ENCODE peak calls at places on chromosome 18, in ten cellular contexts. One of them, this sample, is unnamed.

GRCh38 chr18:12391487-12392136 is 14.6 kb upstream of the AFG3L2 start:
- DNase-seq in GM23338: peak; percentile 73
- DNase-seq in AG09319: peak; percentile 34
- DNase-seq in neural crest cell: peak; percentile 52
- DNase-seq in A549: peak; percentile 53
- DNase-seq in activated CD8-positive, alpha-beta T cell treated with anti-CD3 and anti-CD28 coated beads for 36 hours: peak; percentile 72
- DNase-seq in kidney: no peak
- DNase-seq in fibroblast of lung: peak; percentile 80
- DNase-seq in astrocyte of the cerebellum: peak; percentile 55
- DNase-seq in H9: no peak
- DNase-seq in this sample: peak; percentile 67

GRCh38 chr18:50749421-50749820 is 70.4 kb downstream of the MRO start:
- DNase-seq in GM23338: no peak
- DNase-seq in AG09319: no peak
- DNase-seq in neural crest cell: no peak
- DNase-seq in A549: no peak
- DNase-seq in activated CD8-positive, alpha-beta T cell treated with anti-CD3 and anti-CD28 coated beads for 36 hours: no peak
- DNase-seq in kidney: no peak
- DNase-seq in fibroblast of lung: no peak
- DNase-seq in astrocyte of the cerebellum: no peak
- DNase-seq in H9: no peak
- DNase-seq in this sample: no peak

GRCh38 chr18:32126538-32126937 is 34.9 kb downstream of the RNF138 start:
- DNase-seq in GM23338: no peak
- DNase-seq in AG09319: no peak
- DNase-seq in neural crest cell: no peak
- DNase-seq in A549: no peak
- DNase-seq in activated CD8-positive, alpha-beta T cell treated with anti-CD3 and anti-CD28 coated beads for 36 hours: no peak
- DNase-seq in kidney: no peak
- DNase-seq in fibroblast of lung: no peak
- DNase-seq in astrocyte of the cerebellum: no peak
- DNase-seq in H9: no peak
- DNase-seq in this sample: no peak

GRCh38 chr18:75810481-75810880 is 383.0 kb upstream of the SMIM21 start:
- DNase-seq in GM23338: no peak
- DNase-seq in AG09319: no peak
- DNase-seq in neural crest cell: no peak
- DNase-seq in A549: no peak
- DNase-seq in activated CD8-positive, alpha-beta T cell treated with anti-CD3 and anti-CD28 coated beads for 36 hours: no peak
- DNase-seq in kidney: no peak
- DNase-seq in fibroblast of lung: peak; percentile 1
- DNase-seq in astrocyte of the cerebellum: no peak
- DNase-seq in H9: no peak
- DNase-seq in this sample: no peak

GRCh38 chr18:46166261-46166970 is 62.2 kb downstream of the HAUS1 start:
- DNase-seq in GM23338: peak; percentile 81
- DNase-seq in AG09319: no peak
- DNase-seq in neural crest cell: no peak
- DNase-seq in A549: no peak
- DNase-seq in activated CD8-positive, alpha-beta T cell treated with anti-CD3 and anti-CD28 coated beads for 36 hours: no peak
- DNase-seq in kidney: no peak
- DNase-seq in fibroblast of lung: no peak
- DNase-seq in astrocyte of the cerebellum: no peak
- DNase-seq in H9: peak; percentile 52
- DNase-seq in this sample: no peak

GRCh38 chr18:13256444-13257305 is 38.1 kb downstream of the LDLRAD4 start:
- DNase-seq in GM23338: peak; percentile 54
- DNase-seq in AG09319: no peak
- DNase-seq in neural crest cell: no peak
- DNase-seq in A549: no peak
- DNase-seq in activated CD8-positive, alpha-beta T cell treated with anti-CD3 and anti-CD28 coated beads for 36 hours: no peak
- DNase-seq in kidney: no peak
- DNase-seq in fibroblast of lung: no peak
- DNase-seq in astrocyte of the cerebellum: no peak
- DNase-seq in H9: no peak
- DNase-seq in this sample: no peak

GRCh38 chr18:42310956-42311355 is 355.9 kb downstream of the PIK3C3 start:
- DNase-seq in GM23338: peak; percentile 7
- DNase-seq in AG09319: no peak
- DNase-seq in neural crest cell: no peak
- DNase-seq in A549: no peak
- DNase-seq in activated CD8-positive, alpha-beta T cell treated with anti-CD3 and anti-CD28 coated beads for 36 hours: no peak
- DNase-seq in kidney: no peak
- DNase-seq in fibroblast of lung: no peak
- DNase-seq in astrocyte of the cerebellum: no peak
- DNase-seq in H9: no peak
- DNase-seq in this sample: no peak

GRCh38 chr18:78407456-78407823 is 572.2 kb upstream of the SALL3 start:
- DNase-seq in GM23338: no peak
- DNase-seq in AG09319: no peak
- DNase-seq in neural crest cell: no peak
- DNase-seq in A549: no peak
- DNase-seq in activated CD8-positive, alpha-beta T cell treated with anti-CD3 and anti-CD28 coated beads for 36 hours: no peak
- DNase-seq in kidney: no peak
- DNase-seq in fibroblast of lung: no peak
- DNase-seq in astrocyte of the cerebellum: no peak
- DNase-seq in H9: no peak
- DNase-seq in this sample: no peak

GRCh38 chr18:67726882-67727281 is 210.4 kb upstream of the DSEL start:
- DNase-seq in GM23338: no peak
- DNase-seq in AG09319: no peak
- DNase-seq in neural crest cell: no peak
- DNase-seq in A549: no peak
- DNase-seq in activated CD8-positive, alpha-beta T cell treated with anti-CD3 and anti-CD28 coated beads for 36 hours: no peak
- DNase-seq in kidney: no peak
- DNase-seq in fibroblast of lung: no peak
- DNase-seq in astrocyte of the cerebellum: no peak
- DNase-seq in H9: no peak
- DNase-seq in this sample: no peak

GRCh38 chr18:69974365-69974764 is 26.7 kb upstream of the CD226 start:
- DNase-seq in GM23338: no peak
- DNase-seq in AG09319: no peak
- DNase-seq in neural crest cell: no peak
- DNase-seq in A549: no peak
- DNase-seq in activated CD8-positive, alpha-beta T cell treated with anti-CD3 and anti-CD28 coated beads for 36 hours: no peak
- DNase-seq in kidney: no peak
- DNase-seq in fibroblast of lung: peak; percentile 38
- DNase-seq in astrocyte of the cerebellum: no peak
- DNase-seq in H9: no peak
- DNase-seq in this sample: no peak

GRCh38 chr18:68448736-68449135 is 266.2 kb downstream of the TMX3 start:
- DNase-seq in GM23338: no peak
- DNase-seq in AG09319: peak; percentile 28
- DNase-seq in neural crest cell: no peak
- DNase-seq in A549: no peak
- DNase-seq in activated CD8-positive, alpha-beta T cell treated with anti-CD3 and anti-CD28 coated beads for 36 hours: no peak
- DNase-seq in kidney: no peak
- DNase-seq in fibroblast of lung: peak; percentile 74
- DNase-seq in astrocyte of the cerebellum: peak; percentile 40
- DNase-seq in H9: no peak
- DNase-seq in this sample: no peak

GRCh38 chr18:24677011-24677410 is 216.6 kb downstream of the HRH4 start:
- DNase-seq in GM23338: no peak
- DNase-seq in AG09319: peak; percentile 28
- DNase-seq in neural crest cell: no peak
- DNase-seq in A549: no peak
- DNase-seq in activated CD8-positive, alpha-beta T cell treated with anti-CD3 and anti-CD28 coated beads for 36 hours: no peak
- DNase-seq in kidney: no peak
- DNase-seq in fibroblast of lung: peak; percentile 50
- DNase-seq in astrocyte of the cerebellum: no peak
- DNase-seq in H9: no peak
- DNase-seq in this sample: no peak

GRCh38 chr18:24214144-24214543 is 75.3 kb downstream of the CABYR start:
- DNase-seq in GM23338: no peak
- DNase-seq in AG09319: no peak
- DNase-seq in neural crest cell: no peak
- DNase-seq in A549: no peak
- DNase-seq in activated CD8-positive, alpha-beta T cell treated with anti-CD3 and anti-CD28 coated beads for 36 hours: no peak
- DNase-seq in kidney: no peak
- DNase-seq in fibroblast of lung: no peak
- DNase-seq in astrocyte of the cerebellum: no peak
- DNase-seq in H9: no peak
- DNase-seq in this sample: no peak

GRCh38 chr18:54279477-54280205 is 10.3 kb downstream of the POLI start:
- DNase-seq in GM23338: no peak
- DNase-seq in AG09319: no peak
- DNase-seq in neural crest cell: no peak
- DNase-seq in A549: no peak
- DNase-seq in activated CD8-positive, alpha-beta T cell treated with anti-CD3 and anti-CD28 coated beads for 36 hours: no peak
- DNase-seq in kidney: no peak
- DNase-seq in fibroblast of lung: no peak
- DNase-seq in astrocyte of the cerebellum: no peak
- DNase-seq in H9: no peak
- DNase-seq in this sample: no peak

GRCh38 chr18:8341481-8342230 is 267.6 kb upstream of the RAB12 start:
- DNase-seq in GM23338: peak; percentile 20
- DNase-seq in AG09319: no peak
- DNase-seq in neural crest cell: no peak
- DNase-seq in A549: peak; percentile 97
- DNase-seq in activated CD8-positive, alpha-beta T cell treated with anti-CD3 and anti-CD28 coated beads for 36 hours: no peak
- DNase-seq in kidney: no peak
- DNase-seq in fibroblast of lung: peak; percentile 70
- DNase-seq in astrocyte of the cerebellum: no peak
- DNase-seq in H9: no peak
- DNase-seq in this sample: no peak

GRCh38 chr18:48151421-48152095 is 221.1 kb upstream of the SMAD2 start:
- DNase-seq in GM23338: no peak
- DNase-seq in AG09319: no peak
- DNase-seq in neural crest cell: no peak
- DNase-seq in A549: no peak
- DNase-seq in activated CD8-positive, alpha-beta T cell treated with anti-CD3 and anti-CD28 coated beads for 36 hours: no peak
- DNase-seq in kidney: no peak
- DNase-seq in fibroblast of lung: peak; percentile 15
- DNase-seq in astrocyte of the cerebellum: no peak
- DNase-seq in H9: no peak
- DNase-seq in this sample: no peak

DNA sequence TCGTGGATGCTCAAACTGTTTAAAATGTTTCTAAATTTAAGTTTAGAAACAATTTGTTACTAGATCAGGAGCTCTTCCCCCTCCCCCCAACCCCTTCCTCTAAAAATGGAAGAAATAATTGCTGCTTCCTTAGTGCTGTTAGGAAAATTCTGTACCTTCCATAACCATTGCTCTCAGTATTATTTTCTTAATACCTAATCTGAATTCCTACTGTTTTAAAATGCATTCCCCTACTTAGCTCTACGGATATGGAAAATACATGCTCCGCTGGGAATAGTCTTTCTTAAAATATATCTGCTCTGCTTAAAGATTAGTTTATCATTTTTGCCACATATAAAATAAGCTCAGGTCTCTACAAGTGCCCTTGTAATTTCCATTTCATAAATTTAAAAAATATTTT is 215.2 kb downstream of the TGIF1 start:
- DNase-seq in GM23338: no peak
- DNase-seq in AG09319: no peak
- DNase-seq in neural crest cell: no peak
- DNase-seq in A549: no peak
- DNase-seq in activated CD8-positive, alpha-beta T cell treated with anti-CD3 and anti-CD28 coated beads for 36 hours: no peak
- DNase-seq in kidney: no peak
- DNase-seq in fibroblast of lung: no peak
- DNase-seq in astrocyte of the cerebellum: no peak
- DNase-seq in H9: no peak
- DNase-seq in this sample: no peak
- TF ChIP-seq CTCF in GM23338: no peak
- TF ChIP-seq CTCF in AG09319: no peak
- TF ChIP-seq CTCF in neural crest cell: no peak
- TF ChIP-seq CTCF in A549: no peak
- TF ChIP-seq CTCF in activated CD8-positive, alpha-beta T cell treated with anti-CD3 and anti-CD28 coated beads for 36 hours: no peak
- TF ChIP-seq CTCF in kidney: no peak
- TF ChIP-seq CTCF in fibroblast of lung: no peak
- TF ChIP-seq CTCF in astrocyte of the cerebellum: no peak
- TF ChIP-seq CTCF in H9: no peak
- TF ChIP-seq CTCF in this sample: no peak

GRCh38 chr18:56789889-56790180 is 138.7 kb downstream of the WDR7 start:
- DNase-seq in GM23338: no peak
- DNase-seq in AG09319: no peak
- DNase-seq in neural crest cell: no peak
- DNase-seq in A549: no peak
- DNase-seq in activated CD8-positive, alpha-beta T cell treated with anti-CD3 and anti-CD28 coated beads for 36 hours: no peak
- DNase-seq in kidney: no peak
- DNase-seq in fibroblast of lung: no peak
- DNase-seq in astrocyte of the cerebellum: no peak
- DNase-seq in H9: no peak
- DNase-seq in this sample: no peak

GRCh38 chr18:56785006-56785405 is 133.8 kb downstream of the WDR7 start:
- DNase-seq in GM23338: no peak
- DNase-seq in AG09319: no peak
- DNase-seq in neural crest cell: no peak
- DNase-seq in A549: no peak
- DNase-seq in activated CD8-positive, alpha-beta T cell treated with anti-CD3 and anti-CD28 coated beads for 36 hours: no peak
- DNase-seq in kidney: no peak
- DNase-seq in fibroblast of lung: no peak
- DNase-seq in astrocyte of the cerebellum: no peak
- DNase-seq in H9: no peak
- DNase-seq in this sample: no peak

GRCh38 chr18:56787392-56787791 is 136.2 kb downstream of the WDR7 start:
- DNase-seq in GM23338: no peak
- DNase-seq in AG09319: no peak
- DNase-seq in neural crest cell: no peak
- DNase-seq in A549: no peak
- DNase-seq in activated CD8-positive, alpha-beta T cell treated with anti-CD3 and anti-CD28 coated beads for 36 hours: no peak
- DNase-seq in kidney: no peak
- DNase-seq in fibroblast of lung: no peak
- DNase-seq in astrocyte of the cerebellum: no peak
- DNase-seq in H9: no peak
- DNase-seq in this sample: no peak

GRCh38 chr18:56789004-56789888 is 138.1 kb downstream of the WDR7 start:
- DNase-seq in GM23338: peak; percentile 81
- DNase-seq in AG09319: no peak
- DNase-seq in neural crest cell: no peak
- DNase-seq in A549: peak; percentile 36
- DNase-seq in activated CD8-positive, alpha-beta T cell treated with anti-CD3 and anti-CD28 coated beads for 36 hours: peak; percentile 67
- DNase-seq in kidney: no peak
- DNase-seq in fibroblast of lung: peak; percentile 26
- DNase-seq in astrocyte of the cerebellum: no peak
- DNase-seq in H9: peak; percentile 59
- DNase-seq in this sample: peak; percentile 21
- TF ChIP-seq CTCF in GM23338: peak; percentile 79
- TF ChIP-seq CTCF in AG09319: peak; percentile 23
- TF ChIP-seq CTCF in neural crest cell: peak; percentile 72
- TF ChIP-seq CTCF in A549: peak; percentile 42
- TF ChIP-seq CTCF in activated CD8-positive, alpha-beta T cell treated with anti-CD3 and anti-CD28 coated beads for 36 hours: peak; percentile 68
- TF ChIP-seq CTCF in kidney: no peak
- TF ChIP-seq CTCF in fibroblast of lung: no peak
- TF ChIP-seq CTCF in astrocyte of the cerebellum: peak; percentile 60
- TF ChIP-seq CTCF in H9: peak; percentile 84
- TF ChIP-seq CTCF in this sample: peak; percentile 60

GRCh38 chr18:79797518-79798345 is at the start of gene KCNG2:
- DNase-seq in GM23338: peak; percentile 67
- DNase-seq in AG09319: no peak
- DNase-seq in neural crest cell: peak; percentile 45
- DNase-seq in A549: peak; percentile 19
- DNase-seq in activated CD8-positive, alpha-beta T cell treated with anti-CD3 and anti-CD28 coated beads for 36 hours: peak; percentile 40
- DNase-seq in kidney: peak; percentile 68
- DNase-seq in fibroblast of lung: peak; percentile 33
- DNase-seq in astrocyte of the cerebellum: no peak
- DNase-seq in H9: peak; percentile 52
- DNase-seq in this sample: peak; percentile 88
- TF ChIP-seq CTCF in GM23338: peak; percentile 73
- TF ChIP-seq CTCF in AG09319: no peak
- TF ChIP-seq CTCF in neural crest cell: peak; percentile 40
- TF ChIP-seq CTCF in A549: peak; percentile 9
- TF ChIP-seq CTCF in activated CD8-positive, alpha-beta T cell treated with anti-CD3 and anti-CD28 coated beads for 36 hours: no peak
- TF ChIP-seq CTCF in kidney: no peak
- TF ChIP-seq CTCF in fibroblast of lung: no peak
- TF ChIP-seq CTCF in astrocyte of the cerebellum: no peak
- TF ChIP-seq CTCF in H9: peak; percentile 43
- TF ChIP-seq CTCF in this sample: peak; percentile 58

GRCh38 chr18:35282353-35282752 is 7.7 kb downstream of the ZSCAN30 start:
- DNase-seq in GM23338: no peak
- DNase-seq in AG09319: peak; percentile 44
- DNase-seq in neural crest cell: no peak
- DNase-seq in A549: no peak
- DNase-seq in activated CD8-positive, alpha-beta T cell treated with anti-CD3 and anti-CD28 coated beads for 36 hours: no peak
- DNase-seq in kidney: no peak
- DNase-seq in fibroblast of lung: peak; percentile 85
- DNase-seq in astrocyte of the cerebellum: no peak
- DNase-seq in H9: no peak
- DNase-seq in this sample: no peak
- TF ChIP-seq CTCF in GM23338: no peak
- TF ChIP-seq CTCF in AG09319: no peak
- TF ChIP-seq CTCF in neural crest cell: no peak
- TF ChIP-seq CTCF in A549: no peak
- TF ChIP-seq CTCF in activated CD8-positive, alpha-beta T cell treated with anti-CD3 and anti-CD28 coated beads for 36 hours: no peak
- TF ChIP-seq CTCF in kidney: no peak
- TF ChIP-seq CTCF in fibroblast of lung: no peak
- TF ChIP-seq CTCF in astrocyte of the cerebellum: no peak
- TF ChIP-seq CTCF in H9: no peak
- TF ChIP-seq CTCF in this sample: no peak

This sample was measured in GM13977.